ENCODE peak calls at places on chromosome 2, in five cellular contexts. One of them, this sample, is unnamed.

GRCh38 chr2:95305341-95306058 is 8.4 kb downstream of the KCNIP3 start:
- DNase-seq in HT-29: no peak
- DNase-seq in midbrain: no peak
- DNase-seq in dorsolateral prefrontal cortex: no peak
- DNase-seq in lung: peak; percentile 59
- DNase-seq in this sample: no peak

GRCh38 chr2:217057773-217058172 is 197.9 kb upstream of the TNP1 start:
- DNase-seq in HT-29: no peak
- DNase-seq in midbrain: no peak
- DNase-seq in dorsolateral prefrontal cortex: no peak
- DNase-seq in lung: no peak
- DNase-seq in this sample: no peak

GRCh38 chr2:60461421-60462108 is 91.9 kb downstream of the BCL11A start:
- DNase-seq in HT-29: no peak
- DNase-seq in midbrain: no peak
- DNase-seq in dorsolateral prefrontal cortex: no peak
- DNase-seq in lung: no peak
- DNase-seq in this sample: no peak

GRCh38 chr2:38505779-38506178 is 96.9 kb downstream of the HNRNPLL start:
- DNase-seq in HT-29: no peak
- DNase-seq in midbrain: no peak
- DNase-seq in dorsolateral prefrontal cortex: peak; percentile 65
- DNase-seq in lung: peak; percentile 51
- DNase-seq in this sample: no peak

GRCh38 chr2:5479265-5479928 is 212.8 kb upstream of the SOX11 start:
- DNase-seq in HT-29: no peak
- DNase-seq in midbrain: no peak
- DNase-seq in dorsolateral prefrontal cortex: no peak
- DNase-seq in lung: no peak
- DNase-seq in this sample: no peak

GRCh38 chr2:175600024-175600831 is 401.8 kb downstream of the LNPK start:
- DNase-seq in HT-29: peak; percentile 5
- DNase-seq in midbrain: no peak
- DNase-seq in dorsolateral prefrontal cortex: no peak
- DNase-seq in lung: no peak
- DNase-seq in this sample: no peak

GRCh38 chr2:96147593-96148201 is 2.5 kb upstream of the DUSP2 start:
- DNase-seq in HT-29: no peak
- DNase-seq in midbrain: no peak
- DNase-seq in dorsolateral prefrontal cortex: peak; percentile 19
- DNase-seq in lung: no peak
- DNase-seq in this sample: no peak

GRCh38 chr2:74894261-74895030 is 60.5 kb downstream of the HK2 start:
- DNase-seq in HT-29: no peak
- DNase-seq in midbrain: no peak
- DNase-seq in dorsolateral prefrontal cortex: no peak
- DNase-seq in lung: no peak
- DNase-seq in this sample: no peak

GRCh38 chr2:238027591-238028415 is 33.0 kb upstream of the SCLY start:
- DNase-seq in HT-29: no peak
- DNase-seq in midbrain: no peak
- DNase-seq in dorsolateral prefrontal cortex: no peak
- DNase-seq in lung: no peak
- DNase-seq in this sample: no peak

GRCh38 chr2:46841621-46842020 is 74.0 kb downstream of the MCFD2 start:
- DNase-seq in HT-29: peak; percentile 52
- DNase-seq in midbrain: no peak
- DNase-seq in dorsolateral prefrontal cortex: no peak
- DNase-seq in lung: no peak
- DNase-seq in this sample: no peak

GRCh38 chr2:19228720-19229119 is 129.7 kb downstream of the OSR1 start:
- DNase-seq in HT-29: no peak
- DNase-seq in midbrain: no peak
- DNase-seq in dorsolateral prefrontal cortex: no peak
- DNase-seq in lung: no peak
- DNase-seq in this sample: no peak

GRCh38 chr2:42376758-42377157 is 15.7 kb upstream of the COX7A2L start:
- DNase-seq in HT-29: no peak
- DNase-seq in midbrain: no peak
- DNase-seq in dorsolateral prefrontal cortex: no peak
- DNase-seq in lung: no peak
- DNase-seq in this sample: no peak

GRCh38 chr2:191666733-191667132 is 11.2 kb upstream of the NABP1 start:
- DNase-seq in HT-29: no peak
- DNase-seq in midbrain: no peak
- DNase-seq in dorsolateral prefrontal cortex: no peak
- DNase-seq in lung: no peak
- DNase-seq in this sample: no peak

GRCh38 chr2:39080152-39080551 is 40.7 kb downstream of the SOS1 start:
- DNase-seq in HT-29: no peak
- DNase-seq in midbrain: no peak
- DNase-seq in dorsolateral prefrontal cortex: no peak
- DNase-seq in lung: no peak
- DNase-seq in this sample: no peak